ENCODE peak calls at places on chromosomes 13 and 19, in six cellular contexts. W, F, K, J, R and L are unnamed samples. For H3K9me3, the result is how much of the 10 kb centered on the place peaks cover.

GRCh38 chr19:5803752-5804515 is 933 bp upstream of the NRTN start:
- DNase-seq in K (peak), F (peak), W (peak), J (peak), R (peak), L (peak)

GRCh38 chr13:40388617-40389016 is 277.8 kb downstream of the FOXO1 start:
- DNase-seq in K (no peak), R (no peak), F (no peak), W (no peak), J (peak), L (peak)

GRCh38 chr13:53854321-53854720 is 825.7 kb downstream of the OLFM4 start:
- DNase-seq in W (no peak), F (no peak), K (no peak), J (no peak), R (no peak), L (no peak)

GRCh38 chr13:27194895-27195764 is 23.5 kb upstream of the USP12 start:
- DNase-seq in K (peak), F (peak), W (peak), R (peak), J (no peak), L (no peak)

GRCh38 chr19:35868172-35868822 is at the start of gene APLP1:
- DNase-seq in R (no peak), J (peak), F (no peak), W (peak), K (peak), L (peak)

GRCh38 chr19:33771308-33772101 is 25.2 kb upstream of the KCTD15 start:
- DNase-seq in J (peak), F (peak), W (peak), R (peak), K (peak), L (peak)

GRCh38 chr19:37329686-37330085 is 41.2 kb upstream of the ZNF527 start:
- DNase-seq in F (no peak), K (no peak), W (no peak), R (peak), J (no peak), L (peak)

GRCh38 chr19:18523841-18524240 is 2.0 kb upstream of the ELL start:
- DNase-seq in R (no peak), W (no peak), K (no peak), J (no peak), F (no peak), L (no peak)

GRCh38 chr13:98300956-98301641 is 124.0 kb upstream of the RNF113B start:
- DNase-seq in W (no peak), J (no peak), F (peak), K (peak), R (peak), L (no peak)

GRCh38 chr13:96984061-96984508 is 10.2 kb downstream of the OXGR1 start:
- DNase-seq in F (no peak), K (peak), W (no peak), J (peak), R (peak), L (no peak)

GRCh38 chr13:26253262-26253786 is 605 bp upstream of the CDK8 start:
- DNase-seq in W (no peak), R (no peak), F (no peak), K (no peak), J (no peak), L (no peak)

GRCh38 chr13:72920097-72920496 is 138.2 kb downstream of the PIBF1 start:
- DNase-seq in F (no peak), J (no peak), K (no peak), R (no peak), W (no peak), L (no peak)

GRCh38 chr13:77300176-77301141 is 26.4 kb downstream of the MYCBP2 start:
- DNase-seq in F (peak), R (no peak), J (no peak), W (no peak), K (peak), L (peak)

GRCh38 chr19:17538684-17539287 is 16.7 kb upstream of the COLGALT1 start:
- DNase-seq in J (no peak), W (no peak), R (no peak), K (no peak), F (no peak), L (peak)

GRCh38 chr13:73720216-73720840 is 413.9 kb downstream of the KLF12 start:
- DNase-seq in J (no peak), W (no peak), K (no peak), R (no peak), F (no peak), L (no peak)

GRCh38 chr19:6418562-6418932 is 6.1 kb downstream of the KHSRP start:
- DNase-seq in R (no peak), K (no peak), W (no peak), F (no peak), J (no peak), L (peak)

GRCh38 chr13:20566424-20566916 is 487 bp upstream of the IFT88 start:
- DNase-seq in J (peak), K (peak), R (peak), F (peak), W (no peak), L (no peak)

GRCh38 chr19:45472557-45473365 is 5.0 kb downstream of the FOSB start:
- DNase-seq in R (no peak), W (no peak), F (no peak), K (peak), J (no peak), L (no peak)

GRCh38 chr13:65095118-65095517 is 2135.0 kb downstream of the PCDH9 start:
- DNase-seq in J (no peak), R (no peak), W (no peak), K (no peak), F (peak), L (no peak)

GRCh38 chr19:56476093-56476492 is 1.1 kb downstream of the ZNF667 start:
- DNase-seq in J (no peak), F (no peak), W (no peak), R (no peak), K (no peak), L (no peak)

GRCh38 chr19:56476671-56477428 is at the start of gene ZNF667:
- DNase-seq in W (peak), F (peak), R (no peak), J (no peak), K (peak), L (no peak)

DNA sequence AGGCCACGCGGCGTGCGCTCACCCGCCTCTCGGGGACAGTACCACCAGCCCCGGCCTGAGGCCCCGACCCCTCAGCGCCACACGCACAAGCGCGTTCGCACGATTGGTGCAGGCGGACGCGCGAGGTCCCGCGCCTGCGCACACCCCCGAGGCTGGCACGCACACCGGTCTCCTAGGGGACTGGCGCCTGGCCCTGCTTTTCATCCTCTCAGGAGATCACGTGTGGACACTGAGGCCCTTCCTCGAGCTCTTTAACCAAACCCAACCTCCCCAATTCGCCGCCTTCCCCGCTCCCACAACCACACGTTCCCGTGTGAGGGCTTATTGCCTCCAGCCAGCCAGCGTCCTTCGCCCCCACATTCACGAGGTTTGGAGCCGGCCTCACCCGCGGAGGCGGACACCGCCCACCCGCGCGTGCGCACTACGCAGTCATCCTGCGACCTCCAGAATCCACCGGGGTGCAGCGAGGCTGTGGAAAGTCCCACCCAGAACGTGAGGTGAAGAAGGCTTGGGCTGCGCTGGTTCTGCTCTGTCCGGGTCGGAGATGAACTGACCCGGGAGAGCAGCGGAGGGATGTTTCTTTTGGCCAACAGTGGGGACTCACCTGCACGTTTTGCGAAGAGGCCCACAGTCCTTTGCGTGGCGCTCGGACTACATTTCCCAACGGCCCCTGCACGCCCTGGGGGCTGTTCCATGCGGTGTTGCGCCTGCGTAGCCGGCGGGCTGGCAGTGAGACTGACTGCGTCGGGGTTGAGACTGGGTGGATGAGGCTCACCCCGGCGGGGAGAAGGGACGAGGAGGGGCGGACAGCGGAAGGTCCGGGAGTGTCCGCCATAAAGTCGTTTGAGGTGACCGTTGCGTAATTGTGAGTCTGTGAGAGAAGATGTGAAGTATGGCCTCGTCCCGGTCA is 539 bp upstream of the ZNF667 start:
- DNase-seq in W (peak), R (no peak), K (peak), J (no peak), F (peak), L (no peak)
- H3K9me3 ChIP-seq in W (under half), R (under half), K (under half), J (under half), F (under half), L (under half)

GRCh38 chr13:67137044-67137735 is 92.9 kb downstream of the PCDH9 start:
- DNase-seq in W (no peak), J (no peak), K (no peak), F (peak), R (no peak), L (no peak)

GRCh38 chr13:67133476-67133875 is 96.7 kb downstream of the PCDH9 start:
- DNase-seq in W (no peak), J (no peak), F (no peak), R (no peak), K (no peak), L (no peak)

GRCh38 chr13:67136157-67136556 is 94.0 kb downstream of the PCDH9 start:
- DNase-seq in F (no peak), R (no peak), K (no peak), W (no peak), J (no peak), L (no peak)

GRCh38 chr13:67134322-67135129 is 95.6 kb downstream of the PCDH9 start:
- DNase-seq in J (no peak), K (no peak), W (no peak), F (peak), R (no peak), L (no peak)

GRCh38 chr13:67135356-67135755 is 94.8 kb downstream of the PCDH9 start:
- DNase-seq in J (no peak), K (no peak), R (no peak), W (no peak), F (no peak), L (no peak)
- H2AFZ ChIP-seq in J (no peak), K (no peak), R (no peak), W (no peak), F (no peak), L (no peak)

DNA sequence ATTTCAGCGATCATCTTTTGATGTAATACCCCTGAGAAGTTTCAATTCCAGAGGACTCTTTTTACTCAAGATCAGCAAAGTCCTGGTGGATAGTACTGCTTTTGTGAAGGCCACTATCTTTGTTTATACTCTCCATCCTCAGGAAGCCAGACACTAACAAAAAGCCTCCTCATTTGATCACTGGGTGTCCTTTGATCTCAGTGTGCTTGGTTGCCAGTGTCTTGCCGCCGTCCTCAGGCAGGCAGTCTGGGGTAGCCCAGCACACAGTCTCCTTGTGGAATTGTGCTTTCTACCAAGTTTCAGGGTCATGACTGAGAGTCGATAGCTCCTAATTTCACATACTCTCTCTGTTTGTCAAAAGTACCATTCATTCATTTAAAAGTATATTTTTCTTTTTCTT is 762.2 kb downstream of the EFNB2 start:
- DNase-seq in R (no peak), K (no peak), J (no peak), F (no peak), W (no peak), L (no peak)
- H3K9me3 ChIP-seq in R (under half), K (under half), J (under half), F (under half), W (under half), L (under half)

GRCh38 chr19:21586341-21587116 is 81.1 kb downstream of the ZNF429 start:
- DNase-seq in R (no peak), W (no peak), K (peak), F (no peak), J (no peak), L (no peak)
- H2AFZ ChIP-seq in R (peak), W (peak), K (peak), F (no peak), J (no peak), L (no peak)

GRCh38 chr19:56829586-56829985 is 10.9 kb downstream of the PEG3 start:
- DNase-seq in F (no peak), K (no peak), W (no peak), R (no peak), J (no peak), L (no peak)
- H3K9me3 ChIP-seq in F (under half), K (under half), W (under half), R (under half), J (under half), L (under half)

GRCh38 chr13:44899967-44900366 is 89.3 kb downstream of the NUFIP1 start:
- DNase-seq in R (no peak), W (no peak), J (no peak), F (no peak), K (no peak), L (no peak)

GRCh38 chr13:44895584-44895983 is 93.7 kb downstream of the NUFIP1 start:
- DNase-seq in J (no peak), R (no peak), K (no peak), F (no peak), W (no peak), L (no peak)

GRCh38 chr13:44894001-44894770 is 95.1 kb downstream of the NUFIP1 start:
- DNase-seq in F (no peak), R (peak), J (no peak), W (no peak), K (peak), L (no peak)
- H2AFZ ChIP-seq in F (no peak), R (peak), J (no peak), W (peak), K (no peak), L (no peak)

DNA sequence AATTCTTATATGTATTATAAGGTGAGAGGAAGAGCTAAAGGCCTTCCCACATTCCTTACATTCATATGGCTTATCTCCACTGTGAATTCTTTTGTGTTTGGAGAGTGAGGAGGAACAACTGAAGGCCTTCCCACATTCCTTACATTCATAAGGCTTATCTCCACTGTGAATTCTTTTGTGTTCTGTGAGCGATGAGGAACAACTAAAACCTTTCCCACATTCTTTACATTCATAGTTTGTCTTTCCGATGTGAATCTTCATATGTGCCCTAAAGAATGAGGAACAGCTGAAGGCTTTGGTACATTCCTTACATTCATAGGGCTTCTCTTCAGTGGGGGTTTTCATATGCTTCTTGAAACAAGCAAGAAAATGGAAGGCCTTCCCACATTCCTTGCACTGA is 13.3 kb downstream of the ZNF699 start:
- DNase-seq in K (no peak), R (no peak), J (no peak), F (no peak), W (no peak), L (no peak)
- H3K9me3 ChIP-seq in K (half or more), R (half or more), J (under half), F (under half), W (half or more), L (under half)

DNA sequence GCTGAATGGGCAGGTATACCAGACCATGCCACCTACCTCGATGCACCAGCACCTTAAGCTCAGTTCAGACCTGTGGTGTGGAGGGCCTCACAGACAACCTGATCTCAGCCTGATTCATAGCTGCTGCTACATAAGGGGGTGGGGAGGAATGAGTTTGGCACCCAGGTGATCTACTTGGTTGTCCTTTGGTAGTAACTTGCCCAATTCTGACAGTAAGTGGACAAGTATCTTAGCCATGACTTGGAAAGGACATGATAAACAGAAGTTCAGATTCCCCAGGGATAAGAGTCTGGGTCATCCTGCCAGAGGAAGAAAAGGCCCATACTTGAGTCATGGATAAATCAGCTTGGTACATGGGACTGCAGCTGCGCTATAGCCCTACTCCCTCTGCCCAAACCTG is 28.4 kb upstream of the SOHLH2 start:
- DNase-seq in F (no peak), W (no peak), R (no peak), K (no peak), J (no peak), L (no peak)
- H2AFZ ChIP-seq in F (no peak), W (no peak), R (no peak), K (no peak), J (no peak), L (no peak)

DNA sequence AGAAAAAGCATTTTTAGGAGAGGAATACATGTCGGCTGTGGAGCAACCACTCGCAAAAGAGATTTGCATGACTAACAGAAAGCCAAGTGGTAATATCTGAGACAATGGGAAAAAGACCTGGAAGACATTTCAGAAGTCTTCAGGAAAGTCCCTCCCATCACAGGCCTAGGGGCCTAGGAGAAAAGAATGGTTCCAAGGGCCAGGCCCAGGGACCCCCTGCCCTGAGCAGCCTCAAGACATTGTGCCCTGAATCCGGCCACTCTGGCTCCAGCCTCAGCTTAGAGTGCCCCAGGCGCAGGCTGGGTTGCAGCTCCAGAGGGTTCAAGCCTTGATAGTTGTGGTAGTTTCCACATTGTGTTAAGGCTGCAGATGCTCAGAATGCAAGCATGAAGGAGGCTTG is 9.4 kb downstream of the ZNF221 start:
- DNase-seq in W (no peak), F (no peak), R (no peak), J (no peak), K (no peak), L (no peak)
- H3K9me3 ChIP-seq in W (half or more), F (under half), R (under half), J (under half), K (under half), L (under half)